ENCODE peak calls at places on chromosomes 13 and 19, in eight cellular contexts. P is fibroblast of the conjunctiva, O is psoas muscle, H is mucosa of gallbladder, T is iris pigment epithelial cell, M is left colon, N is brain pericyte, V is AG04449. L is an unnamed sample.

GRCh38 chr19:1516395-1516753 is 3.6 kb upstream of the ADAMTSL5 start:
- DNase-seq in H (no peak), M (no peak), O (no peak), T (no peak), N (no peak), V (no peak), P (no peak), L (no peak)

GRCh38 chr13:32581177-32581786 is 5.0 kb upstream of the PDS5B start:
- DNase-seq in N (no peak), O (no peak), M (no peak), P (no peak), H (no peak), V (no peak), T (peak), L (no peak)

GRCh38 chr19:2111425-2111824 is 14.7 kb downstream of the IZUMO4 start:
- DNase-seq in N (no peak), H (no peak), T (no peak), O (no peak), P (no peak), M (no peak), V (no peak), L (no peak)

GRCh38 chr13:57813641-57814040 is 182.1 kb downstream of the PCDH17 start:
- DNase-seq in O (no peak), N (no peak), T (peak), P (no peak), H (no peak), V (no peak), M (no peak), L (no peak)

GRCh38 chr13:63190742-63191141 is 1775.1 kb upstream of the PCDH20 start:
- DNase-seq in N (no peak), P (no peak), H (no peak), M (no peak), V (no peak), T (peak), O (no peak), L (no peak)

GRCh38 chr19:52689804-52690394 is 44.9 kb downstream of the ZNF611 start:
- DNase-seq in T (peak), P (no peak), O (peak), H (peak), N (peak), V (no peak), M (peak), L (peak)

GRCh38 chr13:45602183-45602582 is 13.4 kb downstream of the ERICH6B start:
- DNase-seq in N (no peak), M (no peak), O (no peak), P (no peak), H (no peak), V (no peak), T (peak), L (no peak)

GRCh38 chr13:51348069-51348967 is 8.8 kb downstream of the SERPINE3 start:
- DNase-seq in V (no peak), O (no peak), N (no peak), H (no peak), M (no peak), P (no peak), T (no peak), L (no peak)

GRCh38 chr19:41322451-41322850 is 12.5 kb downstream of the CCDC97 start:
- DNase-seq in N (no peak), M (no peak), O (peak), T (no peak), V (no peak), H (no peak), P (no peak), L (no peak)

GRCh38 chr19:13974073-13974472 is 21.8 kb downstream of the DCAF15 start:
- DNase-seq in M (no peak), T (peak), V (no peak), O (no peak), H (peak), N (no peak), P (no peak), L (no peak)

GRCh38 chr19:57570707-57571106 is 8.0 kb downstream of the ZNF416 start:
- DNase-seq in T (no peak), V (no peak), O (no peak), M (no peak), P (no peak), N (no peak), H (no peak), L (no peak)

GRCh38 chr13:111337741-111338140 is 17.3 kb downstream of the TEX29 start:
- DNase-seq in P (no peak), V (no peak), T (no peak), O (no peak), H (peak), M (no peak), N (no peak), L (no peak)

GRCh38 chr19:46678110-46678732 is 17.2 kb upstream of the DACT3 start:
- DNase-seq in H (no peak), O (peak), P (no peak), N (no peak), T (no peak), M (peak), V (no peak), L (peak)

GRCh38 chr13:46575321-46575721 is 22.4 kb downstream of the LRCH1 start:
- DNase-seq in N (no peak), M (no peak), V (no peak), P (no peak), O (no peak), T (no peak), H (no peak), L (no peak)

GRCh38 chr19:8126511-8126910 is 22.9 kb downstream of the FBN3 start:
- DNase-seq in M (no peak), N (no peak), P (no peak), H (no peak), O (no peak), V (no peak), T (no peak), L (no peak)

GRCh38 chr13:77896536-77896935 is 22.1 kb downstream of the EDNRB start:
- DNase-seq in V (no peak), T (no peak), O (no peak), M (no peak), P (peak), N (no peak), H (no peak), L (no peak)

GRCh38 chr19:42196011-42197001 is 21.2 kb downstream of the DEDD2 start:
- DNase-seq in M (no peak), H (no peak), T (no peak), N (no peak), V (no peak), O (no peak), P (no peak), L (no peak)

GRCh38 chr13:36207672-36208071 is 6.7 kb downstream of the SOHLH2 start:
- DNase-seq in M (no peak), H (no peak), P (no peak), N (no peak), T (no peak), V (no peak), O (no peak), L (no peak)

GRCh38 chr13:39347926-39348901 is 254.8 kb downstream of the LHFPL6 start:
- DNase-seq in T (no peak), M (no peak), H (no peak), V (no peak), N (peak), P (no peak), O (no peak), L (no peak)

GRCh38 chr19:1577090-1577928 is 9.2 kb upstream of the MEX3D start:
- DNase-seq in N (no peak), O (no peak), H (no peak), V (no peak), T (no peak), P (no peak), M (no peak), L (no peak)

GRCh38 chr13:39575641-39576238 is 27.3 kb downstream of the LHFPL6 start:
- DNase-seq in M (no peak), H (no peak), V (no peak), T (no peak), N (no peak), O (no peak), P (no peak), L (no peak)

GRCh38 chr13:46686171-46686570 is 110.8 kb downstream of the ESD start:
- DNase-seq in T (no peak), H (peak), N (no peak), V (no peak), P (no peak), O (no peak), M (no peak), L (no peak)

GRCh38 chr13:30371649-30372265 is 50.5 kb upstream of the UBE2L5 start:
- DNase-seq in O (no peak), H (peak), N (no peak), P (no peak), V (peak), M (peak), T (peak), L (peak)

L was measured in activated B cell treated with CpG ODN at 0.5 μM for 24 hours.